ENCODE peak calls at places on chromosome 3, in seven cellular contexts. H is neuronal stem cell; I is heart left ventricle; V is activated naive CD4-positive, alpha-beta T cell; C is erythroblast; S is endothelial cell; T is hippocampal formation. D is an unnamed sample.

GRCh38 chr3:76554717-76555116 is 485.2 kb upstream of the ROBO2 start:
- DNase-seq in H (no peak), I (no peak), V (no peak), C (no peak), S (no peak), T (no peak), D (no peak)

GRCh38 chr3:10192953-10193691 is 28.4 kb downstream of the IRAK2 start:
- DNase-seq in H (no peak), I (no peak), V (no peak), C (no peak), S (peak; percentile 18), T (no peak), D (no peak)

GRCh38 chr3:10744098-10744465 is 71.9 kb upstream of the SLC6A11 start:
- DNase-seq in H (no peak), I (no peak), V (no peak), C (no peak), S (peak; percentile 37), T (no peak), D (no peak)

GRCh38 chr3:57331078-57331477 is 38.6 kb upstream of the ASB14 start:
- DNase-seq in H (no peak), I (no peak), V (no peak), C (no peak), S (no peak), T (no peak), D (no peak)

GRCh38 chr3:37457392-37458065 is 283.1 kb upstream of the LRRFIP2 start:
- DNase-seq in H (no peak), I (peak; percentile 36), V (no peak), C (no peak), S (peak; percentile 51), T (no peak), D (no peak)

GRCh38 chr3:89000886-89001285 is 106.5 kb upstream of the EPHA3 start:
- DNase-seq in H (no peak), I (no peak), V (no peak), C (no peak), S (no peak), T (no peak), D (no peak)

GRCh38 chr3:15708882-15709677 is 88.7 kb downstream of the ANKRD28 start:
- DNase-seq in H (no peak), I (no peak), V (no peak), C (no peak), S (no peak), T (no peak), D (no peak)

GRCh38 chr3:4825572-4826236 is 153.5 kb upstream of the BHLHE40 start:
- DNase-seq in H (no peak), I (peak; percentile 72), V (no peak), C (peak; percentile 85), S (no peak), T (no peak), D (no peak)

GRCh38 chr3:137946341-137946973 is 63.5 kb upstream of the CLDN18 start:
- DNase-seq in H (peak; percentile 62), I (peak; percentile 42), V (no peak), C (peak; percentile 61), S (peak; percentile 52), T (peak; percentile 6), D (peak; percentile 68)

GRCh38 chr3:68057637-68058320 is 403.4 kb upstream of the SUCLG2 start:
- DNase-seq in H (no peak), I (no peak), V (no peak), C (no peak), S (no peak), T (no peak), D (no peak)

GRCh38 chr3:86990734-86991481 is at the start of gene VGLL3:
- DNase-seq in H (peak; percentile 73), I (peak; percentile 79), V (no peak), C (no peak), S (peak; percentile 58), T (no peak), D (peak; percentile 88)

GRCh38 chr3:165103616-165104015 is 25.3 kb upstream of the SI start:
- DNase-seq in H (no peak), I (no peak), V (no peak), C (no peak), S (no peak), T (no peak), D (no peak)

GRCh38 chr3:186849392-186849975 is 7.0 kb downstream of the ADIPOQ start:
- DNase-seq in H (no peak), I (no peak), V (no peak), C (peak; percentile 55), S (no peak), T (no peak), D (no peak)

GRCh38 chr3:39267631-39268553 is 11.9 kb downstream of the CX3CR1 start:
- DNase-seq in H (no peak), I (no peak), V (peak; percentile 22), C (peak; percentile 9), S (no peak), T (no peak), D (peak; percentile 39)

GRCh38 chr3:113606539-113607218 is 74.3 kb downstream of the SIDT1 start:
- DNase-seq in H (no peak), I (no peak), V (no peak), C (no peak), S (no peak), T (no peak), D (no peak)